ENCODE peak calls at places on chromosome X, in ten cellular contexts. One of them, this sample, is unnamed.

GRCh38 chrX:70508296-70508911 is 63.8 kb downstream of the DLG3 start:
- DNase-seq in lower leg skin: no peak
- DNase-seq in IMR-90: peak; percentile 8
- DNase-seq in astrocyte of the cerebellum: no peak
- DNase-seq in mammary epithelial cell: no peak
- DNase-seq in pancreas: no peak
- DNase-seq in bronchial epithelial cell: peak; percentile 54
- DNase-seq in astrocyte of the spinal cord: no peak
- DNase-seq in ovary: no peak
- DNase-seq in choroid plexus epithelial cell: peak; percentile 3
- DNase-seq in this sample: no peak

GRCh38 chrX:7378406-7378805 is 230.5 kb upstream of the PUDP start:
- DNase-seq in bronchial epithelial cell: no peak
- DNase-seq in astrocyte of the spinal cord: no peak
- DNase-seq in lower leg skin: no peak
- DNase-seq in IMR-90: no peak
- DNase-seq in astrocyte of the cerebellum: no peak
- DNase-seq in mammary epithelial cell: no peak
- DNase-seq in ovary: no peak
- DNase-seq in choroid plexus epithelial cell: no peak
- DNase-seq in pancreas: no peak
- DNase-seq in this sample: no peak

GRCh38 chrX:70664726-70665125 is 220.1 kb downstream of the DLG3 start:
- DNase-seq in bronchial epithelial cell: peak; percentile 44
- DNase-seq in lower leg skin: no peak
- DNase-seq in ovary: no peak
- DNase-seq in astrocyte of the spinal cord: peak; percentile 36
- DNase-seq in IMR-90: peak; percentile 30
- DNase-seq in pancreas: peak; percentile 12
- DNase-seq in astrocyte of the cerebellum: peak; percentile 2
- DNase-seq in mammary epithelial cell: peak; percentile 9
- DNase-seq in choroid plexus epithelial cell: peak; percentile 53
- DNase-seq in this sample: no peak

GRCh38 chrX:107750263-107750662 is 25.3 kb downstream of the TSC22D3 start:
- DNase-seq in astrocyte of the cerebellum: no peak
- DNase-seq in pancreas: no peak
- DNase-seq in bronchial epithelial cell: no peak
- DNase-seq in IMR-90: no peak
- DNase-seq in lower leg skin: peak; percentile 77
- DNase-seq in ovary: no peak
- DNase-seq in astrocyte of the spinal cord: no peak
- DNase-seq in choroid plexus epithelial cell: no peak
- DNase-seq in mammary epithelial cell: no peak
- DNase-seq in this sample: no peak

GRCh38 chrX:23752740-23753435 is 9.8 kb upstream of the ACOT9 start:
- DNase-seq in lower leg skin: no peak
- DNase-seq in choroid plexus epithelial cell: peak; percentile 41
- DNase-seq in mammary epithelial cell: no peak
- DNase-seq in astrocyte of the cerebellum: no peak
- DNase-seq in ovary: no peak
- DNase-seq in bronchial epithelial cell: peak; percentile 51
- DNase-seq in pancreas: no peak
- DNase-seq in IMR-90: peak; percentile 62
- DNase-seq in astrocyte of the spinal cord: peak; percentile 46
- DNase-seq in this sample: peak; percentile 55

GRCh38 chrX:131763674-131764073 is 219.8 kb downstream of the OR13H1 start:
- DNase-seq in astrocyte of the cerebellum: peak; percentile 82
- DNase-seq in lower leg skin: peak; percentile 93
- DNase-seq in bronchial epithelial cell: no peak
- DNase-seq in pancreas: peak; percentile 92
- DNase-seq in IMR-90: peak; percentile 85
- DNase-seq in mammary epithelial cell: peak; percentile 77
- DNase-seq in ovary: peak; percentile 83
- DNase-seq in astrocyte of the spinal cord: peak; percentile 85
- DNase-seq in choroid plexus epithelial cell: no peak
- DNase-seq in this sample: peak; percentile 83

GRCh38 chrX:69021095-69021494 is 144.2 kb downstream of the PJA1 start:
- DNase-seq in mammary epithelial cell: no peak
- DNase-seq in IMR-90: no peak
- DNase-seq in ovary: no peak
- DNase-seq in lower leg skin: peak; percentile 82
- DNase-seq in pancreas: no peak
- DNase-seq in bronchial epithelial cell: no peak
- DNase-seq in choroid plexus epithelial cell: no peak
- DNase-seq in astrocyte of the cerebellum: no peak
- DNase-seq in astrocyte of the spinal cord: no peak
- DNase-seq in this sample: no peak

GRCh38 chrX:134760671-134761070 is 102.4 kb upstream of the PLAC1 start:
- DNase-seq in bronchial epithelial cell: peak; percentile 70
- DNase-seq in astrocyte of the spinal cord: no peak
- DNase-seq in IMR-90: no peak
- DNase-seq in choroid plexus epithelial cell: no peak
- DNase-seq in astrocyte of the cerebellum: no peak
- DNase-seq in mammary epithelial cell: peak; percentile 77
- DNase-seq in pancreas: no peak
- DNase-seq in lower leg skin: no peak
- DNase-seq in ovary: no peak
- DNase-seq in this sample: no peak

GRCh38 chrX:20361081-20361889 is 94.6 kb upstream of the RPS6KA3 start:
- DNase-seq in bronchial epithelial cell: peak; percentile 16
- DNase-seq in pancreas: no peak
- DNase-seq in IMR-90: peak; percentile 53
- DNase-seq in mammary epithelial cell: no peak
- DNase-seq in ovary: no peak
- DNase-seq in astrocyte of the cerebellum: no peak
- DNase-seq in lower leg skin: peak; percentile 88
- DNase-seq in choroid plexus epithelial cell: peak; percentile 72
- DNase-seq in astrocyte of the spinal cord: no peak
- DNase-seq in this sample: no peak

GRCh38 chrX:148580016-148580415 is 79.6 kb downstream of the AFF2 start:
- DNase-seq in bronchial epithelial cell: no peak
- DNase-seq in ovary: no peak
- DNase-seq in lower leg skin: no peak
- DNase-seq in IMR-90: no peak
- DNase-seq in choroid plexus epithelial cell: no peak
- DNase-seq in astrocyte of the spinal cord: peak; percentile 50
- DNase-seq in pancreas: no peak
- DNase-seq in astrocyte of the cerebellum: peak; percentile 43
- DNase-seq in mammary epithelial cell: no peak
- DNase-seq in this sample: no peak

GRCh38 chrX:54045563-54046228 is 1.4 kb upstream of the PHF8 start:
- DNase-seq in bronchial epithelial cell: no peak
- DNase-seq in lower leg skin: no peak
- DNase-seq in choroid plexus epithelial cell: peak; percentile 4
- DNase-seq in IMR-90: no peak
- DNase-seq in ovary: no peak
- DNase-seq in mammary epithelial cell: no peak
- DNase-seq in astrocyte of the cerebellum: no peak
- DNase-seq in pancreas: no peak
- DNase-seq in astrocyte of the spinal cord: no peak
- DNase-seq in this sample: no peak

GRCh38 chrX:129529685-129530281 is 6.5 kb upstream of the SMARCA1 start:
- DNase-seq in ovary: no peak
- DNase-seq in lower leg skin: no peak
- DNase-seq in choroid plexus epithelial cell: peak; percentile 73
- DNase-seq in astrocyte of the cerebellum: peak; percentile 46
- DNase-seq in pancreas: no peak
- DNase-seq in mammary epithelial cell: peak; percentile 55
- DNase-seq in bronchial epithelial cell: peak; percentile 55
- DNase-seq in astrocyte of the spinal cord: peak; percentile 52
- DNase-seq in IMR-90: peak; percentile 50
- DNase-seq in this sample: no peak

GRCh38 chrX:55593296-55593695 is 29.9 kb upstream of the FOXR2 start:
- DNase-seq in astrocyte of the spinal cord: no peak
- DNase-seq in IMR-90: no peak
- DNase-seq in lower leg skin: no peak
- DNase-seq in choroid plexus epithelial cell: no peak
- DNase-seq in ovary: no peak
- DNase-seq in pancreas: no peak
- DNase-seq in astrocyte of the cerebellum: no peak
- DNase-seq in mammary epithelial cell: no peak
- DNase-seq in bronchial epithelial cell: no peak
- DNase-seq in this sample: no peak
- H3K4me3 ChIP-seq in astrocyte of the spinal cord: no peak overlapping the region
- H3K4me3 ChIP-seq in IMR-90: no peak overlapping the region
- H3K4me3 ChIP-seq in lower leg skin: no peak overlapping the region
- H3K4me3 ChIP-seq in choroid plexus epithelial cell: no peak overlapping the region
- H3K4me3 ChIP-seq in ovary: no peak overlapping the region
- H3K4me3 ChIP-seq in pancreas: no peak overlapping the region
- H3K4me3 ChIP-seq in astrocyte of the cerebellum: no peak overlapping the region
- H3K4me3 ChIP-seq in mammary epithelial cell: no peak overlapping the region
- H3K4me3 ChIP-seq in bronchial epithelial cell: no peak overlapping the region
- H3K4me3 ChIP-seq in this sample: no peak overlapping the region

DNA sequence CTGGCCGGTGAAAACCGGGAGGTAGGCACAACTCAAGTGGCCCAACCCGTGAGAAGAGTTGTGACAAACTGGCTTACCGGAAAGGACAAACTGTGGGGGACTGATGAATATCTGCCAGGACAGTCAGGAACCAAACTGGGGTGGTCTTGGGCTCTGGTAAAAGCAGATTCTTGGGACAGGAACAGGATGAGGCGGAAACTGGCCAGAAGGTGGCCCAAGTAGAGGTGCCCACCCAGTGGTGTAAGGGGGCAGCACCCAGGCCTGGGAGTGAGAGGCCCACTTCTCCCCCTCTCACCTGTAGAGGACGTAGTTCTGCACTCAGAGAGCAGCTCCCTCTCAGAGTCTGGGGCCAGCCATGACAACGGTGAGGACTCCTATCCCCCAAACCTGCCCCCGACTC is 5.9 kb downstream of the CCDC120 start:
- DNase-seq in mammary epithelial cell: no peak
- DNase-seq in bronchial epithelial cell: no peak
- DNase-seq in pancreas: no peak
- DNase-seq in ovary: no peak
- DNase-seq in astrocyte of the spinal cord: no peak
- DNase-seq in lower leg skin: no peak
- DNase-seq in astrocyte of the cerebellum: no peak
- DNase-seq in IMR-90: no peak
- DNase-seq in choroid plexus epithelial cell: no peak
- DNase-seq in this sample: no peak
- TF ChIP-seq CTCF in mammary epithelial cell: no peak
- TF ChIP-seq CTCF in bronchial epithelial cell: no peak
- TF ChIP-seq CTCF in pancreas: no peak
- TF ChIP-seq CTCF in ovary: no peak
- TF ChIP-seq CTCF in astrocyte of the spinal cord: no peak
- TF ChIP-seq CTCF in lower leg skin: no peak
- TF ChIP-seq CTCF in astrocyte of the cerebellum: no peak
- TF ChIP-seq CTCF in IMR-90: no peak
- TF ChIP-seq CTCF in choroid plexus epithelial cell: no peak
- TF ChIP-seq CTCF in this sample: no peak

DNA sequence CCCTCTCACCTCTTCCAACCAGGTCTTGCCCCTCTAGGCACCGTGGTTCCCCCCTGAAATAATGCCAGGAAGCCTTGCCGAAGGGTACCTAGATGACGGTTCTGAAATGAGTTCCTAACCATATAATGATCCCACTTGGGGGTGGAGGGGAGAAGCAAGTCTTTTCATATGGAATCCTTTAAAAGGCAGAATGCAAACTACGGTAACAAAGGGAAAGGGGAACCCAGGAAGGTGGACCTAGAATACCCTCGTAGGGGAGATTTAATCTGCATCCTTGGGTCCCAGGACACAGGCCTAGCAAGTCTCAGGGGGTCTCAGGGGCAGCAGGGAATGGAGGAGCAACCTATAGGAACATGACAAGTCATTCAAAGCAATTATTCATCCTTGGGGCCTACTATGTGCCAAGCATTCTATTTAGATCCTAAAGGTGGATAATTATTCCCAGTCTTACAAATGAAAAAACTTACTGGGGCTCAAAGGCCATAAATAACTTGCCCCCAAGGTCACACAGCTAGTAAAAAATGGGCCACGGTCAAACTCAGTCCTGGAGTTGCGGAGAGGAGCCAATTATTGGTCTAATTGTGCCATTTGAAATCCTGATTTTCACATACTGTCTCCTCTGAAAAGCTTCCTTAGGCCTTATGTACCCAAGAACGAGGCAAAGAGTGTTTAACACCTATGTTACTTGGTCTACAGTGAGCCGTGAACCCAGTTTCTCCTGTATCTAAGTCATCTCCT is 8.8 kb downstream of the BCOR start:
- DNase-seq in ovary: no peak
- DNase-seq in IMR-90: no peak
- DNase-seq in astrocyte of the cerebellum: no peak
- DNase-seq in pancreas: no peak
- DNase-seq in astrocyte of the spinal cord: no peak
- DNase-seq in mammary epithelial cell: no peak
- DNase-seq in lower leg skin: no peak
- DNase-seq in choroid plexus epithelial cell: no peak
- DNase-seq in bronchial epithelial cell: no peak
- DNase-seq in this sample: no peak
- H3K4me3 ChIP-seq in ovary: no peak overlapping the region
- H3K4me3 ChIP-seq in IMR-90: no peak overlapping the region
- H3K4me3 ChIP-seq in astrocyte of the cerebellum: no peak overlapping the region
- H3K4me3 ChIP-seq in pancreas: no peak overlapping the region
- H3K4me3 ChIP-seq in astrocyte of the spinal cord: no peak overlapping the region
- H3K4me3 ChIP-seq in mammary epithelial cell: no peak overlapping the region
- H3K4me3 ChIP-seq in lower leg skin: no peak overlapping the region
- H3K4me3 ChIP-seq in choroid plexus epithelial cell: no peak overlapping the region
- H3K4me3 ChIP-seq in bronchial epithelial cell: no peak overlapping the region
- H3K4me3 ChIP-seq in this sample: no peak overlapping the region

GRCh38 chrX:16278927-16279326 is 111.6 kb downstream of the MAGEB17 start:
- DNase-seq in astrocyte of the spinal cord: no peak
- DNase-seq in IMR-90: no peak
- DNase-seq in mammary epithelial cell: no peak
- DNase-seq in astrocyte of the cerebellum: no peak
- DNase-seq in bronchial epithelial cell: no peak
- DNase-seq in pancreas: no peak
- DNase-seq in choroid plexus epithelial cell: no peak
- DNase-seq in lower leg skin: no peak
- DNase-seq in ovary: no peak
- DNase-seq in this sample: no peak
- TF ChIP-seq CTCF in astrocyte of the spinal cord: no peak
- TF ChIP-seq CTCF in IMR-90: no peak
- TF ChIP-seq CTCF in mammary epithelial cell: no peak
- TF ChIP-seq CTCF in astrocyte of the cerebellum: no peak
- TF ChIP-seq CTCF in bronchial epithelial cell: no peak
- TF ChIP-seq CTCF in pancreas: no peak
- TF ChIP-seq CTCF in choroid plexus epithelial cell: no peak
- TF ChIP-seq CTCF in lower leg skin: no peak
- TF ChIP-seq CTCF in ovary: no peak
- TF ChIP-seq CTCF in this sample: no peak

GRCh38 chrX:104566921-104567501 is 1.0 kb downstream of the IL1RAPL2 start:
- DNase-seq in mammary epithelial cell: peak; percentile 29
- DNase-seq in astrocyte of the spinal cord: no peak
- DNase-seq in pancreas: no peak
- DNase-seq in bronchial epithelial cell: no peak
- DNase-seq in ovary: no peak
- DNase-seq in IMR-90: no peak
- DNase-seq in choroid plexus epithelial cell: no peak
- DNase-seq in lower leg skin: no peak
- DNase-seq in astrocyte of the cerebellum: no peak
- DNase-seq in this sample: no peak
- H3K4me3 ChIP-seq in mammary epithelial cell: peak overlapping the region; percentile 55
- H3K4me3 ChIP-seq in astrocyte of the spinal cord: no peak overlapping the region
- H3K4me3 ChIP-seq in pancreas: no peak overlapping the region
- H3K4me3 ChIP-seq in bronchial epithelial cell: no peak overlapping the region
- H3K4me3 ChIP-seq in ovary: no peak overlapping the region
- H3K4me3 ChIP-seq in IMR-90: no peak overlapping the region
- H3K4me3 ChIP-seq in choroid plexus epithelial cell: no peak overlapping the region
- H3K4me3 ChIP-seq in lower leg skin: no peak overlapping the region
- H3K4me3 ChIP-seq in astrocyte of the cerebellum: peak overlapping the region; percentile 38
- H3K4me3 ChIP-seq in this sample: no peak overlapping the region

This sample was measured in AG09309.